ENCODE peak calls at places on chromosomes 3 and 15, in seven cellular contexts. B is GM12891, M is spleen, P is upper lobe of left lung, O is HepG2, S is esophagus muscularis mucosa, C is GM12892. X is an unnamed sample.

GRCh38 chr15:67472957-67473356 is 48.0 kb upstream of the C15orf61 start:
- DNase-seq in B (no peak), M (no peak), P (no peak), O (no peak), S (no peak), C (no peak), X (no peak)

GRCh38 chr3:71064288-71064975 is 519.1 kb downstream of the FOXP1 start:
- DNase-seq in B (no peak), M (peak), P (no peak), O (peak), S (no peak), C (no peak), X (no peak)

GRCh38 chr3:189981668-189982067 is 139.0 kb downstream of the P3H2 start:
- DNase-seq in B (no peak), M (no peak), P (no peak), O (no peak), S (no peak), C (no peak), X (no peak)

GRCh38 chr3:10688126-10688525 is 127.9 kb upstream of the SLC6A11 start:
- DNase-seq in B (no peak), M (no peak), P (no peak), O (no peak), S (no peak), C (no peak), X (no peak)

GRCh38 chr3:66378256-66378655 is 122.6 kb downstream of the LRIG1 start:
- DNase-seq in B (no peak), M (no peak), P (no peak), O (no peak), S (peak), C (no peak), X (no peak)

GRCh38 chr3:81470416-81470978 is 290.9 kb downstream of the GBE1 start:
- DNase-seq in B (no peak), M (no peak), P (no peak), O (no peak), S (no peak), C (no peak), X (no peak)

GRCh38 chr3:24586920-24587319 is 92.3 kb upstream of the THRB start:
- DNase-seq in B (no peak), M (no peak), P (no peak), O (no peak), S (no peak), C (no peak), X (no peak)

GRCh38 chr3:12392101-12392878 is 92.0 kb upstream of the TSEN2 start:
- DNase-seq in B (no peak), M (no peak), P (no peak), O (no peak), S (no peak), C (no peak), X (no peak)

GRCh38 chr3:72591522-72592421 is 256.5 kb downstream of the SHQ1 start:
- DNase-seq in B (no peak), M (no peak), P (peak), O (no peak), S (no peak), C (no peak), X (no peak)

GRCh38 chr3:172317984-172318383 is 130.3 kb downstream of the GHSR start:
- DNase-seq in B (no peak), M (no peak), P (no peak), O (no peak), S (no peak), C (no peak), X (peak)

GRCh38 chr15:68578960-68579935 is at the start of gene CORO2B:
- DNase-seq in B (no peak), M (no peak), P (peak), O (no peak), S (no peak), C (no peak), X (no peak)

GRCh38 chr3:195885036-195885871 is 23.1 kb downstream of the TNK2 start:
- DNase-seq in B (no peak), M (peak), P (no peak), O (no peak), S (no peak), C (no peak), X (no peak)

GRCh38 chr3:133441867-133442270 is 42.0 kb downstream of the BFSP2 start:
- DNase-seq in B (no peak), M (no peak), P (no peak), O (no peak), S (no peak), C (no peak), X (no peak)

GRCh38 chr3:142098974-142099373 is 50.4 kb downstream of the TFDP2 start:
- DNase-seq in B (no peak), M (no peak), P (no peak), O (no peak), S (no peak), C (no peak), X (no peak)

GRCh38 chr3:127445581-127446368 is 144.8 kb downstream of the TPRA1 start:
- DNase-seq in B (no peak), M (peak), P (peak), O (no peak), S (no peak), C (no peak), X (no peak)

GRCh38 chr15:42880121-42880520 is 40.5 kb downstream of the TTBK2 start:
- DNase-seq in B (no peak), M (no peak), P (no peak), O (no peak), S (no peak), C (no peak), X (no peak)

GRCh38 chr3:81311321-81311720 is 450.1 kb downstream of the GBE1 start:
- DNase-seq in B (no peak), M (no peak), P (no peak), O (no peak), S (no peak), C (no peak), X (no peak)

GRCh38 chr3:144028798-144029411 is 57.3 kb downstream of the DIPK2A start:
- DNase-seq in B (no peak), M (no peak), P (no peak), O (no peak), S (no peak), C (peak), X (no peak)

GRCh38 chr15:58434334-58434888 is 2.6 kb downstream of the LIPC start:
- DNase-seq in B (no peak), M (no peak), P (no peak), O (no peak), S (no peak), C (no peak), X (no peak)

GRCh38 chr15:71251548-71252035 is 136.3 kb downstream of the THSD4 start:
- DNase-seq in B (no peak), M (no peak), P (no peak), O (no peak), S (no peak), C (no peak), X (no peak)

GRCh38 chr3:56361731-56362130 is 106.5 kb downstream of the ERC2 start:
- DNase-seq in B (no peak), M (no peak), P (no peak), O (no peak), S (no peak), C (no peak), X (no peak)

GRCh38 chr15:99016680-99017321 is 9.2 kb upstream of the PGPEP1L start:
- DNase-seq in B (no peak), M (no peak), P (no peak), O (no peak), S (peak), C (no peak), X (peak)

GRCh38 chr3:179652467-179653105 is at the start of gene USP13:
- DNase-seq in B (peak), M (peak), P (peak), O (peak), S (no peak), C (peak), X (peak)

GRCh38 chr3:125075738-125076137 is 19.9 kb upstream of the HEG1 start:
- DNase-seq in B (no peak), M (no peak), P (peak), O (no peak), S (no peak), C (no peak), X (no peak)

GRCh38 chr3:42501321-42501680 is 1.1 kb upstream of the VIPR1 start:
- DNase-seq in B (no peak), M (no peak), P (no peak), O (no peak), S (no peak), C (no peak), X (no peak)

GRCh38 chr15:51796777-51797474 is 32.5 kb upstream of the TMOD3 start:
- DNase-seq in B (no peak), M (no peak), P (no peak), O (peak), S (no peak), C (no peak), X (no peak)

GRCh38 chr3:51361746-51362145 is 23.3 kb upstream of the MANF start:
- DNase-seq in B (no peak), M (no peak), P (no peak), O (no peak), S (no peak), C (no peak), X (no peak)

GRCh38 chr3:50370594-50370993 is 11.3 kb upstream of the TMEM115 start:
- DNase-seq in B (no peak), M (no peak), P (no peak), O (no peak), S (no peak), C (no peak), X (peak)

GRCh38 chr3:134476306-134476705 is 9.5 kb downstream of the ANAPC13 start:
- DNase-seq in B (no peak), M (no peak), P (no peak), O (no peak), S (no peak), C (no peak), X (no peak)

DNA sequence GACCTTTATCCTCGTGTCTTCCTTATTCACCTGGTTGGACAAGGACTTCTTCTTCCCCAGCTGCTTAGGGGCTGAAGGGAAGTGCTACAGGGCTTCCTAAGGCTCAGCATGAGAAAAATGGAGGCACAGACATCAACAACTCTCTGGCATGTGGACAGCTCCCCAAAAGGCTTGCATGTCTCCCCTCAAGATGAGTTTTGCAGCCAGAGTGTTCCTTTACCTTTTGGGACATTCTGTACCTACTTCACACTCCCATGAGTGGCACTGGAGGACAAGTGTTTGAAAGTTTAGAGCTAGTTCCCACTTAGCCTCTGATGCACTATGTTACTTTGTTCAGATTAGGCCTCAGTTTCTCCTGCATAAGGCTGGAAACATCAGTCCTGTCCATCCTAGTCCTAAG is 77.1 kb upstream of the HACD2 start:
- DNase-seq in B (no peak), M (no peak), P (no peak), O (no peak), S (no peak), C (no peak), X (no peak)
- TF ChIP-seq POLR2AphosphoS5 in B (no peak), M (no peak), P (no peak), O (no peak), S (peak), C (no peak), X (no peak)

GRCh38 chr3:20250314-20250713 is 64.3 kb upstream of the SGO1 start:
- DNase-seq in B (no peak), M (no peak), P (no peak), O (no peak), S (no peak), C (no peak), X (no peak)

GRCh38 chr3:20254268-20255117 is 68.5 kb upstream of the SGO1 start:
- DNase-seq in B (no peak), M (no peak), P (no peak), O (no peak), S (no peak), C (no peak), X (no peak)

GRCh38 chr3:20258371-20258770 is 72.4 kb upstream of the SGO1 start:
- DNase-seq in B (no peak), M (no peak), P (no peak), O (no peak), S (no peak), C (no peak), X (no peak)

GRCh38 chr3:20250786-20251185 is 64.8 kb upstream of the SGO1 start:
- DNase-seq in B (no peak), M (no peak), P (no peak), O (no peak), S (no peak), C (no peak), X (no peak)

DNA sequence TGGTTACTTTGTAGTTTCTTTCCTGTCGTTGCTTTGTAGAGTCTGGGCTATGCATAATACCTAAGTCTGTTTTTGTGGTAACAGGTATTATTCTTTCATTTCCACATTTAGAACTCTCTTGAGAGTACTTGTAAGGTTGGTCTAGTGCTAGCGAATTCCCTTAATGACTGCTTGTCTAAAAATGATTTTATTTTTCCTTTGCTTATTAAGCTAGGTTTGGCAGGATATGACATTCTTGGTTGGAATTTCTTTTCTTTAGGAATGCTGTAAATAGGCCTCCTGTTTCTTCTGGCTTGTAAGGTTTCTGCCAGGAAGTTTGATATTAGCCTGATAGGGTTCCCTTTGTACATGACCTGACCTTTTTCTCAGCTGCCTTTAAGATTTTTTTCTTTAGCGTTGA is 70.1 kb upstream of the SGO1 start:
- DNase-seq in B (no peak), M (no peak), P (no peak), O (no peak), S (no peak), C (no peak), X (no peak)
- TF ChIP-seq POLR2AphosphoS5 in B (no peak), M (no peak), P (no peak), O (no peak), S (no peak), C (no peak), X (no peak)

GRCh38 chr3:101170806-101171558 is 149.4 kb downstream of the IMPG2 start:
- DNase-seq in B (no peak), M (no peak), P (no peak), O (no peak), S (no peak), C (no peak), X (no peak)

GRCh38 chr3:101172516-101172915 is 147.9 kb downstream of the IMPG2 start:
- DNase-seq in B (no peak), M (no peak), P (no peak), O (no peak), S (no peak), C (no peak), X (no peak)

GRCh38 chr3:101171797-101172196 is 148.6 kb downstream of the IMPG2 start:
- DNase-seq in B (no peak), M (no peak), P (no peak), O (no peak), S (no peak), C (no peak), X (no peak)

GRCh38 chr3:101169516-101169915 is 150.9 kb downstream of the IMPG2 start:
- DNase-seq in B (no peak), M (no peak), P (no peak), O (no peak), S (peak), C (no peak), X (no peak)

DNA sequence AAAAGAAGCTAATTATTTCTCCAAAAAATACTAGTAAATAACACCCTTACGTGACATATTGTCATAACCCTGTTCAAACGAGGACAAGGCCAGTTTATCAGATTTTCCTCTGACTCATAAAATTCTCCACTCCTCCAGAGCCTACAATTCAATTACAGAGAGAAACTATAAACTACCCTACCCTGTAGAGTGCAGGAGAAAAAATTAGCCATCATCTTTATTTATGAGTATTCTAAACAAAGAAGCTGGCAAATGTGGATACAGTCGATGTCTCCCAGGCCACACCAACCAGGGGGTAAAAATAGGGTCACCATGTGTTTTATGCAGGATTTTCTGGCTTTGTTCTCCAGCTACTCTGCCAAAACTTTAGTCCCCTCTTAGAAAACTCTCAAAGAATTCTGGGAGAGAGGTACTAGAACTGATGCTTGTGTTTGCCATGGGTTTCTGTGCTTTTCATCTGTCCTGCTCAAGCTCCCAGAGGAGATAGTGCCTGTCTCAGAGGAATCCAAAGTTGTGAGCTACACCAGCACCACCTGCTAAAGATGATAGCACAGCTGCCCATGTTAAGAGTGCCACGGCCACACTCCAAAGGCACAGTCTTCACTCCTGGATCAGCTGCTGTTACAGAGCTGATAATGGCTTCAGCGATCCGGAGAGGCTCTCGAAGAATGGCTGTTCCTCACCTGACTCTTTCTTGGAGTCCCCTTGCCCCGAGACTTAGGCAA is 150.2 kb downstream of the IMPG2 start:
- DNase-seq in B (no peak), M (no peak), P (no peak), O (no peak), S (peak), C (no peak), X (no peak)
- TF ChIP-seq POLR2AphosphoS5 in B (no peak), M (no peak), P (no peak), O (no peak), S (no peak), C (no peak), X (no peak)

GRCh38 chr3:120559228-120560061 is 36.7 kb upstream of the NDUFB4 start:
- DNase-seq in B (no peak), M (peak), P (no peak), O (peak), S (no peak), C (no peak), X (no peak)
- TF ChIP-seq POLR2AphosphoS5 in B (no peak), M (no peak), P (no peak), O (no peak), S (no peak), C (no peak), X (no peak)

DNA sequence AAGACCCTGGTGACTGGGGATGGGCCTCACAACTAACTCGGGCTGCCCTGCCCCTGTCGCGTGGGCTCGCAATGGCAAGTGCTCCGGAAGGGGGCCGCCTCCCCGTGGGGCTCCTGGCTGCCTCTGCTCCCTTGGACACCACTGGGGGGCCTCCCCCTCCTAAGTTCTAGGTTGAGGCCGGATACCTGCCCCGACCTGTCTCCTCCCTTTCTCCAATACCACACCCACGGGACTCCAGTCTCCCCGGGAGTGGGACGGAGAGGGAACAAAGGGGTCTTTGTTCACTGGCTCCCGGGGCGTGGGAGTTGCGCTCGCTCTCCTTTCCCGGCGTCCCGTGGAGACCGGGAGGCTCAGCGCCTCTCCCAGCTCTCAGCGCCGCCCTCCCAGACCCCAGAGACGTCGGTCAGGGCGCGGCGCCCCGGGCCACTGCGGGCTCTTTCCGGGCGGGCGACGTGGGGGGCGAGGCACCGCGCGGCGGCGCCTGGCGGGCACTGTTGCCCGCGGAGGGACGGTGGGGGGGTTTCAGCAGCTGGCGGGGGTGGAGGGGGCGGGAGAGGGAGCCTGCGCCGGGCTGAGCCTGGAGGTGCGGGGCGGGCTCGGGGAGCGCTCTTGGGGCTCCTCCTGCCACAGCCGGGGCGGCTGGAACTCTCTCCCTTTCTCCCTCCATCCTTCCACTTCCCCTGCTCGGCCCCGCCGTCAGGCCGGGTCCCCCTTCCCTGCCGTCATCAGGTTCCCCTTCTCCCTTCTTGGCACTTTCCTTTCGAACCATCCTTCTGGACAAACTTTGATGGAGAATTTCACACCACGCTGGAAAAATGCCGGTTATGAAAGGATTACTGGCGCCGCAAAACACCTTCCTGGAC is at the start of gene KCNH8:
- DNase-seq in B (no peak), M (peak), P (peak), O (no peak), S (no peak), C (peak), X (no peak)
- TF ChIP-seq POLR2AphosphoS5 in B (no peak), M (no peak), P (no peak), O (no peak), S (no peak), C (no peak), X (no peak)

GRCh38 chr15:75836953-75837321 is 6.3 kb upstream of the UBE2Q2 start:
- DNase-seq in B (peak), M (no peak), P (no peak), O (no peak), S (no peak), C (peak), X (no peak)
- TF ChIP-seq POLR2AphosphoS5 in B (no peak), M (no peak), P (no peak), O (no peak), S (peak), C (no peak), X (no peak)

GRCh38 chr3:102699819-102700140 is 265.0 kb downstream of the ZPLD1 start:
- DNase-seq in B (no peak), M (no peak), P (no peak), O (no peak), S (no peak), C (no peak), X (no peak)
- TF ChIP-seq POLR2AphosphoS5 in B (no peak), M (no peak), P (no peak), O (no peak), S (no peak), C (no peak), X (no peak)

GRCh38 chr3:103389356-103389755 is 954.5 kb downstream of the ZPLD1 start:
- DNase-seq in B (no peak), M (no peak), P (no peak), O (no peak), S (no peak), C (no peak), X (no peak)
- TF ChIP-seq POLR2AphosphoS5 in B (no peak), M (no peak), P (no peak), O (no peak), S (no peak), C (no peak), X (no peak)

GRCh38 chr3:15753056-15753710 is 44.6 kb downstream of the ANKRD28 start:
- DNase-seq in B (no peak), M (no peak), P (no peak), O (peak), S (no peak), C (no peak), X (no peak)
- TF ChIP-seq POLR2AphosphoS5 in B (no peak), M (no peak), P (no peak), O (no peak), S (no peak), C (no peak), X (no peak)

GRCh38 chr3:52891615-52892081 is 5.7 kb downstream of the STIMATE start:
- DNase-seq in B (no peak), M (no peak), P (no peak), O (peak), S (no peak), C (no peak), X (no peak)
- TF ChIP-seq POLR2AphosphoS5 in B (no peak), M (no peak), P (no peak), O (no peak), S (no peak), C (no peak), X (no peak)

X was measured in SK-N-MC.